ENCODE peak calls at places on chromosomes 16 and 17, in five cellular contexts. One of them, this sample, is unnamed. For H3K4me1, the result is how much of the 10 kb centered on the place peaks cover.

GRCh38 chr17:64411999-64412771 is 21.5 kb upstream of the PECAM1 start:
- DNase-seq in ovary: no peak
- DNase-seq in upper lobe of left lung: peak
- DNase-seq in ascending aorta: peak
- DNase-seq in K562: no peak
- DNase-seq in this sample: no peak

GRCh38 chr17:48011405-48012150 is 26.0 kb downstream of the COPZ2 start:
- DNase-seq in ovary: no peak
- DNase-seq in upper lobe of left lung: peak
- DNase-seq in ascending aorta: no peak
- DNase-seq in K562: peak
- DNase-seq in this sample: peak

GRCh38 chr16:56424791-56425438 is 430 bp downstream of the AMFR start:
- DNase-seq in ovary: peak
- DNase-seq in upper lobe of left lung: peak
- DNase-seq in ascending aorta: peak
- DNase-seq in K562: peak
- DNase-seq in this sample: peak

GRCh38 chr16:68564367-68564985 is 25.4 kb downstream of the ZFP90 start:
- DNase-seq in ovary: no peak
- DNase-seq in upper lobe of left lung: no peak
- DNase-seq in ascending aorta: no peak
- DNase-seq in K562: no peak
- DNase-seq in this sample: no peak

GRCh38 chr16:75198135-75198600 is 8.8 kb downstream of the CTRB2 start:
- DNase-seq in ovary: no peak
- DNase-seq in upper lobe of left lung: peak
- DNase-seq in ascending aorta: no peak
- DNase-seq in K562: no peak
- DNase-seq in this sample: no peak

GRCh38 chr17:73826181-73826871 is 182.1 kb upstream of the SDK2 start:
- DNase-seq in ovary: no peak
- DNase-seq in upper lobe of left lung: no peak
- DNase-seq in ascending aorta: no peak
- DNase-seq in K562: no peak
- DNase-seq in this sample: no peak

GRCh38 chr16:21205303-21205702 is 6.1 kb downstream of the ZP2 start:
- DNase-seq in ovary: no peak
- DNase-seq in upper lobe of left lung: no peak
- DNase-seq in ascending aorta: no peak
- DNase-seq in K562: no peak
- DNase-seq in this sample: no peak

GRCh38 chr16:72961863-72962262 is 86.1 kb downstream of the ZFHX3 start:
- DNase-seq in ovary: no peak
- DNase-seq in upper lobe of left lung: no peak
- DNase-seq in ascending aorta: no peak
- DNase-seq in K562: no peak
- DNase-seq in this sample: no peak

GRCh38 chr17:60463157-60463820 is 41.0 kb downstream of the CHCT1 start:
- DNase-seq in ovary: no peak
- DNase-seq in upper lobe of left lung: no peak
- DNase-seq in ascending aorta: no peak
- DNase-seq in K562: no peak
- DNase-seq in this sample: no peak

GRCh38 chr16:17160285-17160854 is 310.4 kb downstream of the XYLT1 start:
- DNase-seq in ovary: no peak
- DNase-seq in upper lobe of left lung: no peak
- DNase-seq in ascending aorta: no peak
- DNase-seq in K562: peak
- DNase-seq in this sample: no peak

GRCh38 chr16:84460406-84461028 is 43.9 kb downstream of the MEAK7 start:
- DNase-seq in ovary: no peak
- DNase-seq in upper lobe of left lung: no peak
- DNase-seq in ascending aorta: no peak
- DNase-seq in K562: no peak
- DNase-seq in this sample: no peak

GRCh38 chr17:43728081-43728480 is 30.5 kb downstream of the SOST start:
- DNase-seq in ovary: no peak
- DNase-seq in upper lobe of left lung: no peak
- DNase-seq in ascending aorta: no peak
- DNase-seq in K562: no peak
- DNase-seq in this sample: no peak

GRCh38 chr17:75540923-75541503 is 15.5 kb downstream of the LLGL2 start:
- DNase-seq in ovary: no peak
- DNase-seq in upper lobe of left lung: no peak
- DNase-seq in ascending aorta: no peak
- DNase-seq in K562: no peak
- DNase-seq in this sample: no peak

GRCh38 chr17:7842950-7843535 is 9.0 kb downstream of the KDM6B start:
- DNase-seq in ovary: peak
- DNase-seq in upper lobe of left lung: peak
- DNase-seq in ascending aorta: peak
- DNase-seq in K562: no peak
- DNase-seq in this sample: peak

GRCh38 chr17:16106161-16106891 is 106.7 kb downstream of the TTC19 start:
- DNase-seq in ovary: no peak
- DNase-seq in upper lobe of left lung: no peak
- DNase-seq in ascending aorta: no peak
- DNase-seq in K562: peak
- DNase-seq in this sample: no peak

GRCh38 chr16:66224636-66225035 is 141.9 kb upstream of the CDH5 start:
- DNase-seq in ovary: no peak
- DNase-seq in upper lobe of left lung: no peak
- DNase-seq in ascending aorta: no peak
- DNase-seq in K562: no peak
- DNase-seq in this sample: no peak

GRCh38 chr16:89043636-89044393 is 49.8 kb upstream of the ACSF3 start:
- DNase-seq in ovary: no peak
- DNase-seq in upper lobe of left lung: no peak
- DNase-seq in ascending aorta: no peak
- DNase-seq in K562: no peak
- DNase-seq in this sample: no peak

GRCh38 chr16:88455610-88456355 is 2.7 kb downstream of the ZFPM1 start:
- DNase-seq in ovary: no peak
- DNase-seq in upper lobe of left lung: peak
- DNase-seq in ascending aorta: no peak
- DNase-seq in K562: peak
- DNase-seq in this sample: peak

GRCh38 chr17:37392024-37392590 is 14.5 kb downstream of the ACACA start:
- DNase-seq in ovary: no peak
- DNase-seq in upper lobe of left lung: no peak
- DNase-seq in ascending aorta: no peak
- DNase-seq in K562: no peak
- DNase-seq in this sample: no peak

GRCh38 chr17:63347475-63347874 is 98.6 kb downstream of the CYB561 start:
- DNase-seq in ovary: no peak
- DNase-seq in upper lobe of left lung: no peak
- DNase-seq in ascending aorta: no peak
- DNase-seq in K562: no peak
- DNase-seq in this sample: no peak

GRCh38 chr17:72598705-72599104 is 477.9 kb downstream of the SOX9 start:
- DNase-seq in ovary: no peak
- DNase-seq in upper lobe of left lung: no peak
- DNase-seq in ascending aorta: no peak
- DNase-seq in K562: no peak
- DNase-seq in this sample: no peak

GRCh38 chr16:78605548-78606097 is 506.2 kb downstream of the WWOX start:
- DNase-seq in ovary: no peak
- DNase-seq in upper lobe of left lung: no peak
- DNase-seq in ascending aorta: no peak
- DNase-seq in K562: no peak
- DNase-seq in this sample: no peak

GRCh38 chr16:521381-522210 is 5.9 kb upstream of the CAPN15 start:
- DNase-seq in ovary: no peak
- DNase-seq in upper lobe of left lung: no peak
- DNase-seq in ascending aorta: no peak
- DNase-seq in K562: no peak
- DNase-seq in this sample: no peak

GRCh38 chr17:63833741-63834373 is 6.4 kb upstream of the FTSJ3 start:
- DNase-seq in ovary: no peak
- DNase-seq in upper lobe of left lung: no peak
- DNase-seq in ascending aorta: no peak
- DNase-seq in K562: no peak
- DNase-seq in this sample: no peak

GRCh38 chr17:50561796-50562195 is 1.3 kb downstream of the CACNA1G start:
- DNase-seq in ovary: no peak
- DNase-seq in upper lobe of left lung: no peak
- DNase-seq in ascending aorta: no peak
- DNase-seq in K562: no peak
- DNase-seq in this sample: no peak

GRCh38 chr17:58233547-58233946 is 4.8 kb upstream of the LPO start:
- DNase-seq in ovary: no peak
- DNase-seq in upper lobe of left lung: no peak
- DNase-seq in ascending aorta: no peak
- DNase-seq in K562: no peak
- DNase-seq in this sample: no peak

GRCh38 chr17:4136373-4136772 is 6.5 kb downstream of the ZZEF1 start:
- DNase-seq in ovary: no peak
- DNase-seq in upper lobe of left lung: peak
- DNase-seq in ascending aorta: no peak
- DNase-seq in K562: no peak
- DNase-seq in this sample: no peak

GRCh38 chr17:64777413-64778101 is 115.5 kb upstream of the SMURF2 start:
- DNase-seq in ovary: no peak
- DNase-seq in upper lobe of left lung: peak
- DNase-seq in ascending aorta: peak
- DNase-seq in K562: no peak
- DNase-seq in this sample: no peak

GRCh38 chr16:29641561-29641960 is 21.5 kb upstream of the SPN start:
- DNase-seq in ovary: no peak
- DNase-seq in upper lobe of left lung: no peak
- DNase-seq in ascending aorta: no peak
- DNase-seq in K562: peak
- DNase-seq in this sample: no peak

GRCh38 chr17:61318684-61319098 is 81.0 kb upstream of the TBX2 start:
- DNase-seq in ovary: no peak
- DNase-seq in upper lobe of left lung: no peak
- DNase-seq in ascending aorta: no peak
- DNase-seq in K562: no peak
- DNase-seq in this sample: no peak

GRCh38 chr16:52398491-52398960 is 148.4 kb downstream of the TOX3 start:
- DNase-seq in ovary: no peak
- DNase-seq in upper lobe of left lung: no peak
- DNase-seq in ascending aorta: no peak
- DNase-seq in K562: no peak
- DNase-seq in this sample: no peak

GRCh38 chr16:23357761-23358290 is 55.7 kb downstream of the SCNN1B start:
- DNase-seq in ovary: no peak
- DNase-seq in upper lobe of left lung: no peak
- DNase-seq in ascending aorta: no peak
- DNase-seq in K562: no peak
- DNase-seq in this sample: no peak

GRCh38 chr16:23359092-23359760 is 57.1 kb downstream of the SCNN1B start:
- DNase-seq in ovary: no peak
- DNase-seq in upper lobe of left lung: no peak
- DNase-seq in ascending aorta: no peak
- DNase-seq in K562: no peak
- DNase-seq in this sample: no peak

GRCh38 chr16:23365602-23366240 is 63.6 kb downstream of the SCNN1B start:
- DNase-seq in ovary: no peak
- DNase-seq in upper lobe of left lung: no peak
- DNase-seq in ascending aorta: no peak
- DNase-seq in K562: no peak
- DNase-seq in this sample: no peak

GRCh38 chr16:23367564-23367963 is 65.5 kb downstream of the SCNN1B start:
- DNase-seq in ovary: no peak
- DNase-seq in upper lobe of left lung: no peak
- DNase-seq in ascending aorta: no peak
- DNase-seq in K562: no peak
- DNase-seq in this sample: no peak

GRCh38 chr16:23362460-23363317 is 60.6 kb downstream of the SCNN1B start:
- DNase-seq in ovary: no peak
- DNase-seq in upper lobe of left lung: peak
- DNase-seq in ascending aorta: no peak
- DNase-seq in K562: no peak
- DNase-seq in this sample: no peak
- H3K4me1 ChIP-seq in ovary: under half
- H3K4me1 ChIP-seq in upper lobe of left lung: under half
- H3K4me1 ChIP-seq in ascending aorta: under half
- H3K4me1 ChIP-seq in K562: under half
- H3K4me1 ChIP-seq in this sample: under half

GRCh38 chr16:50624449-50624782 is 56.7 kb downstream of the SNX20 start:
- DNase-seq in ovary: no peak
- DNase-seq in upper lobe of left lung: no peak
- DNase-seq in ascending aorta: no peak
- DNase-seq in K562: no peak
- DNase-seq in this sample: no peak

GRCh38 chr16:50628156-50628802 is 52.8 kb downstream of the SNX20 start:
- DNase-seq in ovary: no peak
- DNase-seq in upper lobe of left lung: no peak
- DNase-seq in ascending aorta: no peak
- DNase-seq in K562: no peak
- DNase-seq in this sample: no peak

GRCh38 chr16:50627419-50627818 is 53.7 kb downstream of the SNX20 start:
- DNase-seq in ovary: peak
- DNase-seq in upper lobe of left lung: peak
- DNase-seq in ascending aorta: peak
- DNase-seq in K562: no peak
- DNase-seq in this sample: peak

GRCh38 chr16:50625374-50625773 is 55.7 kb downstream of the SNX20 start:
- DNase-seq in ovary: no peak
- DNase-seq in upper lobe of left lung: no peak
- DNase-seq in ascending aorta: no peak
- DNase-seq in K562: no peak
- DNase-seq in this sample: no peak

GRCh38 chr16:50626868-50627267 is 54.2 kb downstream of the SNX20 start:
- DNase-seq in ovary: no peak
- DNase-seq in upper lobe of left lung: no peak
- DNase-seq in ascending aorta: no peak
- DNase-seq in K562: no peak
- DNase-seq in this sample: no peak
- H3K27ac ChIP-seq in ovary: peak
- H3K27ac ChIP-seq in upper lobe of left lung: no peak
- H3K27ac ChIP-seq in ascending aorta: peak
- H3K27ac ChIP-seq in K562: no peak
- H3K27ac ChIP-seq in this sample: no peak

GRCh38 chr17:77116371-77116860 is 24.4 kb upstream of the SEC14L1 start:
- DNase-seq in ovary: no peak
- DNase-seq in upper lobe of left lung: no peak
- DNase-seq in ascending aorta: no peak
- DNase-seq in K562: no peak
- DNase-seq in this sample: no peak
- H3K4me1 ChIP-seq in ovary: under half
- H3K4me1 ChIP-seq in upper lobe of left lung: half or more
- H3K4me1 ChIP-seq in ascending aorta: under half
- H3K4me1 ChIP-seq in K562: under half
- H3K4me1 ChIP-seq in this sample: under half

DNA sequence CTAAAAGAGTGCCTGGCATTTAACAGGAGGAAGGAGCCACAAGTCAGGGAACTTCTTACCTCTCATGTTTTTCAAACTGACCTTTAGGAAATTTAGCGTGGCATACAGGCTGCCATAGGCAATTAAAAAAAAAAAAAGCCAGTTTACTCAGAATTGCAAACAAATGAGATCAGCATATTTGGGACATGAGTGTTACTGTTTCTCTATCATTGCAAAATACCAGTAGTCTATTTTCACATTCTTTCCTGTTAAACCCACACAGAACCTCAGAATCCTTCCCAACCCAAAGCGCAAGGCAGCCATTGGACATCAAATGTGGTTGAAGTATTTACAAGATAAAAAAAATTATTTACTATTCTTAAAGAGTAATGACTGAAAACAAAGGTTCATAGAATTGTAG is 366.4 kb upstream of the DYNLRB2 start:
- DNase-seq in ovary: no peak
- DNase-seq in upper lobe of left lung: no peak
- DNase-seq in ascending aorta: no peak
- DNase-seq in K562: no peak
- DNase-seq in this sample: no peak
- H3K27ac ChIP-seq in ovary: no peak
- H3K27ac ChIP-seq in upper lobe of left lung: no peak
- H3K27ac ChIP-seq in ascending aorta: no peak
- H3K27ac ChIP-seq in K562: no peak
- H3K27ac ChIP-seq in this sample: no peak

This sample was measured in effector memory CD4-positive, alpha-beta T cell.